ENCODE peak calls at places on chromosomes 12 and 14, in eight cellular contexts. V is right cardiac atrium; I is left lung; H is activated CD4-positive, alpha-beta T cell treated with anti-CD3 and anti-CD28 coated beads for 36 hours; B is PC-3; J is gastrocnemius medialis; T is body of pancreas; G is right lobe of liver. F is an unnamed sample.

GRCh38 chr12:23684121-23684520 is 265.3 kb downstream of the SOX5 start:
- ATAC-seq in T (no peak), I (no peak), J (no peak), B (no peak), H (no peak), G (no peak), V (no peak), F (no peak)

GRCh38 chr12:1797011-1797901 is 23.1 kb upstream of the LRTM2 start:
- ATAC-seq in I (peak), B (no peak), T (peak), H (peak), G (peak), V (peak), J (no peak), F (peak)

GRCh38 chr14:76782115-76782884 is 21.0 kb downstream of the VASH1 start:
- ATAC-seq in B (no peak), T (no peak), I (no peak), G (no peak), H (no peak), V (no peak), J (no peak), F (no peak)

GRCh38 chr12:79302171-79302841 is 388.5 kb downstream of the PAWR start:
- ATAC-seq in V (peak), G (no peak), B (no peak), I (no peak), J (peak), H (no peak), T (no peak), F (no peak)

GRCh38 chr12:14665354-14666348 is 30.7 kb downstream of the GUCY2C start:
- ATAC-seq in H (peak), T (no peak), J (no peak), V (no peak), B (no peak), I (no peak), G (no peak), F (peak)

GRCh38 chr12:56408799-56409417 is 40.3 kb downstream of the TIMELESS start:
- ATAC-seq in V (no peak), J (no peak), B (no peak), H (no peak), G (no peak), I (no peak), T (no peak), F (no peak)

GRCh38 chr14:20460458-20461229 is 590 bp downstream of the PIP4P1 start:
- ATAC-seq in B (peak), G (peak), H (peak), V (peak), T (no peak), J (no peak), I (peak), F (peak)

GRCh38 chr12:26121841-26122680 is 2.8 kb downstream of the BHLHE41 start:
- ATAC-seq in H (no peak), G (peak), V (no peak), T (peak), I (no peak), B (no peak), J (no peak), F (no peak)

GRCh38 chr14:102907303-102907844 is 15.1 kb upstream of the AMN start:
- ATAC-seq in J (no peak), I (no peak), B (no peak), G (no peak), V (no peak), H (no peak), T (no peak), F (no peak)

GRCh38 chr12:121376754-121377697 is 22.9 kb upstream of the RNF34 start:
- ATAC-seq in B (no peak), J (no peak), H (no peak), G (peak), I (no peak), V (no peak), T (peak), F (no peak)

GRCh38 chr14:93081875-93082570 is 33.7 kb downstream of the ITPK1 start:
- ATAC-seq in I (no peak), T (no peak), H (peak), G (no peak), J (no peak), B (no peak), V (no peak), F (no peak)

GRCh38 chr12:53739285-53740129 is 12.3 kb upstream of the CALCOCO1 start:
- ATAC-seq in I (no peak), B (no peak), J (no peak), G (no peak), V (no peak), H (peak), T (no peak), F (no peak)

GRCh38 chr14:63204407-63205280 is at the start of gene RHOJ:
- ATAC-seq in T (peak), J (peak), I (peak), H (no peak), G (peak), V (peak), B (no peak), F (no peak)